ENCODE peak calls at places on chromosomes 5 and 9, in six cellular contexts. O is IMR-90, W is mesenchymal stem cell, X is neuronal stem cell, G is H9, H is trophoblast cell. C is an unnamed sample.

GRCh38 chr9:85897853-85898252 is 43.1 kb upstream of the NAA35 start:
- DNase-seq in W (no peak), X (no peak), G (no peak), O (no peak), H (no peak), C (no peak)

GRCh38 chr9:22343218-22343611 is 103.4 kb upstream of the DMRTA1 start:
- DNase-seq in G (no peak), W (no peak), O (no peak), H (no peak), X (no peak), C (no peak)

GRCh38 chr9:16136961-16137360 is 584.1 kb downstream of the CCDC171 start:
- DNase-seq in O (peak; percentile 79), W (peak; percentile 59), G (no peak), H (peak; percentile 14), X (no peak), C (no peak)

GRCh38 chr5:72459089-72459661 is 48.0 kb downstream of the ZNF366 start:
- DNase-seq in G (no peak), H (no peak), X (no peak), O (no peak), W (no peak), C (no peak)

GRCh38 chr9:98521141-98521540 is 187.6 kb downstream of the GABBR2 start:
- DNase-seq in G (no peak), O (peak; percentile 92), W (no peak), H (no peak), X (no peak), C (no peak)

GRCh38 chr5:36950586-36951457 is 74.3 kb downstream of the NIPBL start:
- DNase-seq in X (no peak), H (no peak), W (peak; percentile 41), G (no peak), O (peak; percentile 64), C (no peak)

GRCh38 chr5:8905021-8905420 is 640.9 kb downstream of the SEMA5A start:
- DNase-seq in W (peak; percentile 46), O (peak; percentile 45), H (no peak), G (no peak), X (no peak), C (no peak)

GRCh38 chr5:59238126-59238902 is 655.2 kb downstream of the PDE4D start:
- DNase-seq in W (no peak), G (no peak), O (no peak), H (no peak), X (no peak), C (no peak)

GRCh38 chr5:88830567-88830966 is 52.4 kb downstream of the MEF2C start:
- DNase-seq in O (no peak), G (no peak), H (no peak), X (no peak), W (no peak), C (no peak)

GRCh38 chr9:69645488-69645887 is 26.7 kb downstream of the APBA1 start:
- DNase-seq in O (no peak), X (no peak), H (no peak), W (no peak), G (peak; percentile 49), C (no peak)

GRCh38 chr9:71663216-71663615 is 105.1 kb downstream of the CEMIP2 start:
- DNase-seq in O (no peak), X (no peak), W (peak; percentile 18), H (no peak), G (no peak), C (no peak)

GRCh38 chr9:35798658-35799366 is 7.4 kb downstream of the NPR2 start:
- DNase-seq in X (no peak), W (peak; percentile 58), H (peak; percentile 34), G (no peak), O (peak; percentile 76), C (no peak)

GRCh38 chr9:133943036-133943780 is 48.9 kb downstream of the VAV2 start:
- DNase-seq in G (no peak), O (no peak), W (no peak), X (no peak), H (no peak), C (no peak)

GRCh38 chr9:105978822-105979221 is 284.5 kb downstream of the TMEM38B start:
- DNase-seq in H (no peak), O (no peak), W (no peak), G (no peak), X (no peak), C (no peak)

GRCh38 chr5:142587354-142587965 is 98.4 kb downstream of the FGF1 start:
- DNase-seq in H (no peak), G (peak; percentile 47), O (peak; percentile 59), W (peak; percentile 53), X (peak; percentile 18), C (peak; percentile 65)

GRCh38 chr5:156328176-156328575 is 1.2 kb downstream of the SGCD start:
- DNase-seq in W (no peak), X (no peak), G (no peak), H (no peak), O (peak; percentile 10), C (no peak)

GRCh38 chr5:10301266-10301665 is 6.4 kb downstream of the CMBL start:
- DNase-seq in G (no peak), X (no peak), W (no peak), H (no peak), O (no peak), C (no peak)

GRCh38 chr5:126129431-126129830 is 293.8 kb upstream of the GRAMD2B start:
- DNase-seq in G (no peak), W (no peak), X (no peak), H (no peak), O (no peak), C (no peak)

GRCh38 chr9:35495984-35496383 is 6.1 kb downstream of the RUSC2 start:
- DNase-seq in W (no peak), H (no peak), X (no peak), O (no peak), G (no peak), C (no peak)

GRCh38 chr5:14397717-14398116 is 183.9 kb upstream of the OTULINL start:
- DNase-seq in H (no peak), G (no peak), O (peak; percentile 82), W (peak; percentile 29), X (no peak), C (no peak)

GRCh38 chr9:18437315-18438200 is 36.4 kb upstream of the ADAMTSL1 start:
- DNase-seq in G (no peak), X (no peak), W (peak; percentile 49), H (no peak), O (peak; percentile 65), C (no peak)

GRCh38 chr9:132627120-132627519 is 42.7 kb downstream of the DDX31 start:
- DNase-seq in H (no peak), O (no peak), G (no peak), X (no peak), W (no peak), C (no peak)

GRCh38 chr5:16994576-16994975 is 58.5 kb upstream of the MYO10 start:
- DNase-seq in H (no peak), O (no peak), X (peak; percentile 55), W (no peak), G (peak; percentile 32), C (no peak)

GRCh38 chr9:20990867-20991266 is 40.6 kb downstream of the HACD4 start:
- DNase-seq in H (no peak), G (no peak), X (no peak), W (no peak), O (no peak), C (no peak)

GRCh38 chr9:136644593-136645342 is 17.9 kb upstream of the EGFL7 start:
- DNase-seq in W (peak; percentile 72), O (peak; percentile 28), G (peak; percentile 77), H (peak; percentile 48), X (peak; percentile 51), C (no peak)

DNA sequence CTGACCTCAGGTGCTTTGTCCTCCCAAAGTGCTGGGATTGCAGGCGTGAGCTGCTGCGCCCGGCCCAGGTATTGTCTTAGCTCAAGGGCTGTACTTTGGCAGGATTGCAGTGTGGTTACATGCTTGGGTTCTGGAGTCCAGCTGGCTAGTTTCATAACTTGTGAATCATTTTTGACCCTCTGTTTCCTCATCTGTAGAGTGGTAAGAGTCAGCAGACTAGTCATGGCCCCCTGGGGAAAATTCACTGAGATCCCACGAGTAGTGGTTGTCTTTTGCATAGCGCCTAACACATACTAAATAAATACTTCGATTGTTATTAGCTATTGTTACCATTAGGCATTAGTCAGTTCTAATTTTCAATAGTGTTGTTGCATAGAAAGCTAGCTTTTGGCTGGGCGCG is 14.3 kb downstream of the PTPA start:
- DNase-seq in H (peak; percentile 90), W (peak; percentile 78), X (no peak), G (no peak), O (peak; percentile 91), C (no peak)
- H3K14ac ChIP-seq in H (no peak overlapping the region), W (no peak overlapping the region), X (no peak overlapping the region), G (no peak overlapping the region), O (no peak overlapping the region), C (no peak overlapping the region)

GRCh38 chr9:89000973-89001916 is 10.0 kb downstream of the S1PR3 start:
- DNase-seq in G (peak; percentile 93), X (peak; percentile 89), W (peak; percentile 83), H (peak; percentile 73), O (peak; percentile 81), C (peak; percentile 93)
- H3K27ac ChIP-seq in G (no peak overlapping the region), X (no peak overlapping the region), W (no peak overlapping the region), H (no peak overlapping the region), O (peak overlapping the region; percentile 30), C (no peak overlapping the region)

GRCh38 chr5:93722588-93722987 is 18.8 kb downstream of the POU5F2 start:
- DNase-seq in H (no peak), X (no peak), O (no peak), G (no peak), W (no peak), C (no peak)

GRCh38 chr5:93721045-93721444 is 20.4 kb downstream of the POU5F2 start:
- DNase-seq in W (no peak), O (no peak), G (no peak), X (no peak), H (no peak), C (no peak)

GRCh38 chr5:93721511-93721910 is 19.9 kb downstream of the POU5F2 start:
- DNase-seq in H (no peak), W (no peak), X (no peak), O (no peak), G (no peak), C (no peak)

GRCh38 chr5:93724791-93725190 is 16.6 kb downstream of the POU5F2 start:
- DNase-seq in G (no peak), O (no peak), W (no peak), X (no peak), H (no peak), C (no peak)

GRCh38 chr5:93723005-93723404 is 18.4 kb downstream of the POU5F2 start:
- DNase-seq in X (no peak), W (no peak), G (no peak), H (no peak), O (peak; percentile 46), C (no peak)
- H3K14ac ChIP-seq in X (no peak overlapping the region), W (no peak overlapping the region), G (no peak overlapping the region), H (no peak overlapping the region), O (no peak overlapping the region), C (no peak overlapping the region)

GRCh38 chr5:55031492-55031891 is 7.4 kb downstream of the GZMK start:
- DNase-seq in O (peak; percentile 31), G (no peak), X (no peak), W (no peak), H (no peak), C (no peak)

GRCh38 chr5:55030676-55031445 is 6.8 kb downstream of the GZMK start:
- DNase-seq in W (peak; percentile 21), O (peak; percentile 19), X (no peak), G (no peak), H (no peak), C (no peak)

GRCh38 chr5:55027589-55027988 is 3.5 kb downstream of the GZMK start:
- DNase-seq in G (no peak), H (no peak), W (no peak), X (no peak), O (no peak), C (no peak)

GRCh38 chr5:55033568-55033967 is 9.5 kb downstream of the GZMK start:
- DNase-seq in G (no peak), W (no peak), X (no peak), O (no peak), H (no peak), C (no peak)

GRCh38 chr5:55030220-55030619 is 6.2 kb downstream of the GZMK start:
- DNase-seq in W (no peak), X (peak; percentile 59), O (no peak), H (no peak), G (no peak), C (no peak)
- H3K27ac ChIP-seq in W (no peak overlapping the region), X (peak overlapping the region; percentile 54), O (no peak overlapping the region), H (no peak overlapping the region), G (no peak overlapping the region), C (no peak overlapping the region)